ENCODE peak calls at places on chromosomes 6 and 20, in seven cellular contexts. V, J, L, F, G, M and E are unnamed samples.

GRCh38 chr6:84762220-84762940 is 2.0 kb downstream of the TBX18 start:
- DNase-seq in V (no peak), J (no peak), L (no peak), F (no peak), G (no peak), M (no peak), E (peak)

GRCh38 chr6:156848533-156848932 is 71.4 kb downstream of the ARID1B start:
- DNase-seq in V (no peak), J (no peak), L (no peak), F (no peak), G (no peak), M (peak), E (no peak)

GRCh38 chr6:130560231-130560630 is 194.4 kb downstream of the TMEM200A start:
- DNase-seq in V (no peak), J (no peak), L (no peak), F (no peak), G (no peak), M (no peak), E (no peak)

GRCh38 chr6:27178001-27178730 is 69.3 kb upstream of the PRSS16 start:
- DNase-seq in V (peak), J (no peak), L (peak), F (peak), G (peak), M (peak), E (peak)

GRCh38 chr20:48350291-48350988 is 477.4 kb downstream of the PREX1 start:
- DNase-seq in V (no peak), J (no peak), L (no peak), F (no peak), G (no peak), M (no peak), E (no peak)

GRCh38 chr6:99614430-99615161 is 8.0 kb downstream of the PRDM13 start:
- DNase-seq in V (no peak), J (no peak), L (no peak), F (no peak), G (no peak), M (no peak), E (peak)

GRCh38 chr20:21089421-21089820 is 16.7 kb downstream of the LINC00237 start:
- DNase-seq in V (no peak), J (no peak), L (no peak), F (no peak), G (no peak), M (no peak), E (no peak)

GRCh38 chr6:107679457-107679856 is 144.7 kb downstream of the SCML4 start:
- DNase-seq in V (no peak), J (no peak), L (no peak), F (no peak), G (no peak), M (peak), E (no peak)

GRCh38 chr20:7090753-7091310 is 323.3 kb downstream of the BMP2 start:
- DNase-seq in V (no peak), J (no peak), L (no peak), F (no peak), G (no peak), M (no peak), E (peak)

GRCh38 chr6:160079686-160080043 is 42.0 kb upstream of the SLC22A1 start:
- DNase-seq in V (no peak), J (no peak), L (no peak), F (no peak), G (no peak), M (no peak), E (no peak)

GRCh38 chr6:13288969-13289391 is 39.4 kb downstream of the TBC1D7 start:
- DNase-seq in V (no peak), J (no peak), L (no peak), F (no peak), G (no peak), M (no peak), E (no peak)

GRCh38 chr6:104940881-104941693 is 15.8 kb upstream of the LIN28B start:
- DNase-seq in V (peak), J (no peak), L (peak), F (peak), G (no peak), M (peak), E (peak)

GRCh38 chr6:131135244-131136020 is at the start of gene AKAP7:
- DNase-seq in V (peak), J (peak), L (peak), F (peak), G (peak), M (peak), E (peak)

GRCh38 chr6:11601776-11602605 is 64.4 kb downstream of the TMEM170B start:
- DNase-seq in V (peak), J (no peak), L (no peak), F (no peak), G (no peak), M (no peak), E (peak)

GRCh38 chr6:2764610-2765165 is 505 bp upstream of the WRNIP1 start:
- DNase-seq in V (no peak), J (peak), L (peak), F (peak), G (peak), M (peak), E (peak)

GRCh38 chr20:51531141-51531710 is 11.3 kb downstream of the NFATC2 start:
- DNase-seq in V (peak), J (peak), L (peak), F (peak), G (peak), M (no peak), E (no peak)

GRCh38 chr6:148296746-148297145 is 45.9 kb upstream of the SASH1 start:
- DNase-seq in V (no peak), J (no peak), L (no peak), F (no peak), G (no peak), M (no peak), E (no peak)

GRCh38 chr20:43667341-43668132 is 623 bp downstream of the MYBL2 start:
- DNase-seq in V (peak), J (no peak), L (no peak), F (peak), G (no peak), M (no peak), E (peak)

GRCh38 chr20:60034231-60035110 is 76.2 kb downstream of the CDH26 start:
- DNase-seq in V (no peak), J (no peak), L (no peak), F (no peak), G (no peak), M (peak), E (no peak)

GRCh38 chr20:63407928-63408683 is 47.0 kb upstream of the CHRNA4 start:
- DNase-seq in V (no peak), J (no peak), L (no peak), F (no peak), G (no peak), M (no peak), E (no peak)

GRCh38 chr20:34744340-34744739 is 40.2 kb downstream of the TP53INP2 start:
- DNase-seq in V (no peak), J (no peak), L (no peak), F (no peak), G (no peak), M (no peak), E (no peak)

GRCh38 chr6:14288910-14289309 is 171.3 kb downstream of the CD83 start:
- DNase-seq in V (no peak), J (no peak), L (no peak), F (no peak), G (no peak), M (no peak), E (no peak)

GRCh38 chr6:133645000-133645619 is 243.8 kb upstream of the TCF21 start:
- DNase-seq in V (no peak), J (no peak), L (no peak), F (no peak), G (no peak), M (peak), E (peak)